ENCODE peak calls at places on chromosomes 5 and 9, in eight cellular contexts. K is kidney; W is dorsolateral prefrontal cortex; R is GM12865; Z is GM06990; F is CD8-positive, alpha-beta T cell; X is left ventricle myocardium inferior; S is AG10803. E is an unnamed sample.

GRCh38 chr5:27472000-27472763 is 433.8 kb upstream of the CDH9 start:
- DNase-seq in K (no peak), W (no peak), R (peak; percentile 80), Z (peak; percentile 50), F (no peak), X (no peak), S (peak; percentile 79), E (no peak)

GRCh38 chr5:133331866-133332731 is 280.2 kb downstream of the FSTL4 start:
- DNase-seq in K (peak; percentile 53), W (no peak), R (no peak), Z (no peak), F (no peak), X (no peak), S (no peak), E (no peak)

GRCh38 chr9:135485832-135486231 is 6.2 kb downstream of the PPP1R26 start:
- DNase-seq in K (no peak), W (no peak), R (no peak), Z (no peak), F (no peak), X (no peak), S (no peak), E (no peak)

GRCh38 chr5:57696906-57697590 is 214.4 kb upstream of the ACTBL2 start:
- DNase-seq in K (no peak), W (no peak), R (no peak), Z (no peak), F (no peak), X (no peak), S (no peak), E (no peak)

GRCh38 chr5:53333160-53333559 is 147.3 kb upstream of the FST start:
- DNase-seq in K (no peak), W (no peak), R (no peak), Z (no peak), F (no peak), X (no peak), S (peak; percentile 94), E (no peak)

GRCh38 chr9:134371731-134372130 is 45.5 kb downstream of the RXRA start:
- DNase-seq in K (no peak), W (no peak), R (no peak), Z (no peak), F (no peak), X (peak; percentile 73), S (peak; percentile 32), E (peak; percentile 78)

GRCh38 chr5:83608122-83608521 is 112.5 kb downstream of the HAPLN1 start:
- DNase-seq in K (no peak), W (peak; percentile 40), R (peak; percentile 48), Z (no peak), F (no peak), X (no peak), S (peak; percentile 47), E (no peak)

GRCh38 chr5:68749648-68750047 is 344.2 kb upstream of the SLC30A5 start:
- DNase-seq in K (no peak), W (no peak), R (no peak), Z (no peak), F (no peak), X (no peak), S (peak; percentile 20), E (no peak)

GRCh38 chr5:118937393-118938061 is 50.8 kb downstream of the DTWD2 start:
- DNase-seq in K (no peak), W (no peak), R (no peak), Z (no peak), F (no peak), X (no peak), S (no peak), E (no peak)

GRCh38 chr9:128637656-128638055 is 19.0 kb downstream of the DYNC2I2 start:
- DNase-seq in K (no peak), W (no peak), R (no peak), Z (no peak), F (no peak), X (no peak), S (peak; percentile 45), E (no peak)

GRCh38 chr5:147617711-147618110 is 107.8 kb upstream of the DPYSL3 start:
- DNase-seq in K (no peak), W (no peak), R (no peak), Z (no peak), F (no peak), X (no peak), S (no peak), E (no peak)

GRCh38 chr5:5466227-5466626 is 43.8 kb downstream of the ICE1 start:
- DNase-seq in K (no peak), W (no peak), R (no peak), Z (no peak), F (no peak), X (no peak), S (no peak), E (no peak)

GRCh38 chr9:28999806-29000205 is 1426.5 kb upstream of the C9orf72 start:
- DNase-seq in K (no peak), W (no peak), R (no peak), Z (no peak), F (no peak), X (no peak), S (no peak), E (no peak)

GRCh38 chr5:32276173-32276853 is 36.4 kb downstream of the MTMR12 start:
- DNase-seq in K (no peak), W (no peak), R (peak; percentile 51), Z (peak; percentile 44), F (no peak), X (no peak), S (peak; percentile 36), E (no peak)

GRCh38 chr5:12237837-12238575 is 333.8 kb upstream of the CTNND2 start:
- DNase-seq in K (no peak), W (no peak), R (no peak), Z (no peak), F (no peak), X (no peak), S (no peak), E (no peak)

GRCh38 chr5:43192558-43193170 is 639 bp downstream of the NIM1K start:
- DNase-seq in K (peak; percentile 76), W (peak; percentile 73), R (peak; percentile 43), Z (peak; percentile 49), F (no peak), X (no peak), S (peak; percentile 37), E (no peak)

GRCh38 chr9:125272697-125273096 is 11.1 kb downstream of the GAPVD1 start:
- DNase-seq in K (no peak), W (no peak), R (no peak), Z (no peak), F (no peak), X (no peak), S (peak; percentile 33), E (no peak)

GRCh38 chr5:131156385-131156784 is 8.7 kb downstream of the HINT1 start:
- DNase-seq in K (no peak), W (no peak), R (no peak), Z (no peak), F (no peak), X (no peak), S (no peak), E (no peak)

GRCh38 chr5:119168401-119168800 is 97.5 kb downstream of the DMXL1 start:
- DNase-seq in K (no peak), W (no peak), R (no peak), Z (no peak), F (no peak), X (no peak), S (no peak), E (no peak)

GRCh38 chr5:168851902-168852321 is 272.7 kb upstream of the PANK3 start:
- DNase-seq in K (no peak), W (no peak), R (peak; percentile 33), Z (no peak), F (no peak), X (no peak), S (peak; percentile 55), E (no peak)
- H3K4me3 ChIP-seq in K (no peak overlapping the region), W (no peak overlapping the region), R (no peak overlapping the region), Z (no peak overlapping the region), F (no peak overlapping the region), X (no peak overlapping the region), S (no peak overlapping the region), E (no peak overlapping the region)

GRCh38 chr5:100828071-100828689 is 74.9 kb downstream of the ST8SIA4 start:
- DNase-seq in K (no peak), W (no peak), R (peak; percentile 82), Z (peak; percentile 66), F (no peak), X (no peak), S (no peak), E (no peak)
- H3K4me3 ChIP-seq in K (no peak overlapping the region), W (no peak overlapping the region), R (peak overlapping the region; percentile 41), Z (peak overlapping the region; percentile 14), F (no peak overlapping the region), X (no peak overlapping the region), S (no peak overlapping the region), E (no peak overlapping the region)

GRCh38 chr9:133370680-133371079 is 5.2 kb downstream of the SURF4 start:
- DNase-seq in K (no peak), W (no peak), R (no peak), Z (no peak), F (peak; percentile 31), X (no peak), S (no peak), E (no peak)
- H3K4me3 ChIP-seq in K (no peak overlapping the region), W (no peak overlapping the region), R (no peak overlapping the region), Z (no peak overlapping the region), F (peak overlapping the region; percentile 51), X (no peak overlapping the region), S (no peak overlapping the region), E (no peak overlapping the region)

GRCh38 chr5:176133877-176134276 is 104.3 kb upstream of the SIMC1 start:
- DNase-seq in K (no peak), W (no peak), R (no peak), Z (no peak), F (no peak), X (no peak), S (no peak), E (no peak)

GRCh38 chr5:176131771-176132170 is 106.5 kb upstream of the SIMC1 start:
- DNase-seq in K (no peak), W (no peak), R (no peak), Z (no peak), F (no peak), X (no peak), S (no peak), E (no peak)

GRCh38 chr5:176133289-176133870 is 104.8 kb upstream of the SIMC1 start:
- DNase-seq in K (peak; percentile 58), W (no peak), R (no peak), Z (no peak), F (no peak), X (no peak), S (no peak), E (no peak)

GRCh38 chr5:176134529-176135223 is 103.5 kb upstream of the SIMC1 start:
- DNase-seq in K (peak; percentile 59), W (no peak), R (no peak), Z (no peak), F (no peak), X (no peak), S (no peak), E (no peak)

GRCh38 chr5:176132471-176133288 is 105.5 kb upstream of the SIMC1 start:
- DNase-seq in K (peak; percentile 68), W (no peak), R (no peak), Z (no peak), F (no peak), X (no peak), S (no peak), E (no peak)
- H3K4me3 ChIP-seq in K (no peak overlapping the region), W (peak overlapping the region; percentile 50), R (no peak overlapping the region), Z (no peak overlapping the region), F (peak overlapping the region; percentile 50), X (no peak overlapping the region), S (no peak overlapping the region), E (peak overlapping the region; percentile 6)

GRCh38 chr5:177349362-177349647 is 2.2 kb downstream of the LMAN2 start:
- DNase-seq in K (no peak), W (no peak), R (no peak), Z (no peak), F (no peak), X (no peak), S (no peak), E (no peak)
- H3K4me3 ChIP-seq in K (no peak overlapping the region), W (no peak overlapping the region), R (no peak overlapping the region), Z (peak overlapping the region; percentile 8), F (no peak overlapping the region), X (no peak overlapping the region), S (no peak overlapping the region), E (no peak overlapping the region)